ENCODE peak calls at places on chromosomes 13 and 19, in eight cellular contexts. S, U, G, X, K, B, L and H are unnamed samples. For H3K4me1, the result is how much of the 10 kb centered on the place peaks cover.

GRCh38 chr13:30034448-30034795 is 184.0 kb upstream of the UBL3 start:
- DNase-seq in S (no peak), U (no peak), G (peak), X (no peak), K (no peak), B (no peak), L (no peak), H (no peak)

GRCh38 chr13:62014299-62014698 is 598.6 kb upstream of the PCDH20 start:
- DNase-seq in S (no peak), U (peak), G (no peak), X (no peak), K (peak), B (no peak), L (no peak), H (peak)

GRCh38 chr13:35987572-35988513 is 143.3 kb downstream of the DCLK1 start:
- DNase-seq in S (no peak), U (no peak), G (no peak), X (no peak), K (no peak), B (no peak), L (no peak), H (no peak)

GRCh38 chr13:98441056-98441676 is 135.7 kb downstream of the STK24 start:
- DNase-seq in S (no peak), U (no peak), G (no peak), X (no peak), K (no peak), B (no peak), L (no peak), H (no peak)

GRCh38 chr13:31627097-31627496 is 112.2 kb upstream of the RXFP2 start:
- DNase-seq in S (no peak), U (peak), G (peak), X (no peak), K (no peak), B (no peak), L (no peak), H (no peak)

GRCh38 chr13:98835156-98835555 is 82.7 kb upstream of the SLC15A1 start:
- DNase-seq in S (no peak), U (no peak), G (no peak), X (no peak), K (no peak), B (no peak), L (no peak), H (no peak)

GRCh38 chr19:14472202-14472961 is 2.8 kb downstream of the PTGER1 start:
- DNase-seq in S (peak), U (peak), G (peak), X (no peak), K (peak), B (peak), L (no peak), H (peak)

GRCh38 chr19:11205939-11206570 is 8.7 kb upstream of the KANK2 start:
- DNase-seq in S (no peak), U (no peak), G (no peak), X (no peak), K (no peak), B (no peak), L (no peak), H (no peak)

GRCh38 chr19:34226036-34226435 is 28.3 kb upstream of the GARRE1 start:
- DNase-seq in S (no peak), U (no peak), G (no peak), X (no peak), K (no peak), B (no peak), L (no peak), H (no peak)

GRCh38 chr19:10544753-10545251 is 1.1 kb downstream of the ATG4D start:
- DNase-seq in S (peak), U (no peak), G (no peak), X (no peak), K (no peak), B (no peak), L (no peak), H (no peak)

GRCh38 chr13:56988543-56988942 is 152.2 kb upstream of the PRR20A start:
- DNase-seq in S (no peak), U (no peak), G (no peak), X (no peak), K (peak), B (no peak), L (no peak), H (peak)

GRCh38 chr13:34751492-34751891 is 190.6 kb upstream of the NBEA start:
- DNase-seq in S (no peak), U (no peak), G (no peak), X (no peak), K (no peak), B (no peak), L (no peak), H (no peak)

GRCh38 chr13:103469771-103470170 is 403.6 kb upstream of the SLC10A2 start:
- DNase-seq in S (no peak), U (no peak), G (no peak), X (no peak), K (no peak), B (no peak), L (no peak), H (no peak)

GRCh38 chr13:32153056-32153455 is 121.5 kb downstream of the FRY start:
- DNase-seq in S (no peak), U (peak), G (peak), X (no peak), K (peak), B (no peak), L (no peak), H (no peak)

GRCh38 chr13:32125746-32126145 is 94.2 kb downstream of the FRY start:
- DNase-seq in S (no peak), U (peak), G (peak), X (no peak), K (no peak), B (no peak), L (no peak), H (no peak)

GRCh38 chr13:109699628-109700071 is 86.7 kb downstream of the IRS2 start:
- DNase-seq in S (no peak), U (no peak), G (peak), X (no peak), K (no peak), B (no peak), L (no peak), H (peak)

GRCh38 chr19:11420894-11421606 is 1.9 kb upstream of the RGL3 start:
- DNase-seq in S (no peak), U (no peak), G (no peak), X (no peak), K (no peak), B (peak), L (no peak), H (no peak)

GRCh38 chr19:42253245-42254082 is 1.5 kb downstream of the ERF start:
- DNase-seq in S (peak), U (peak), G (peak), X (peak), K (peak), B (peak), L (no peak), H (peak)

GRCh38 chr19:33629826-33630375 is 8.1 kb downstream of the CHST8 start:
- DNase-seq in S (no peak), U (no peak), G (peak), X (no peak), K (no peak), B (no peak), L (no peak), H (no peak)

GRCh38 chr19:37941820-37942515 is 35.0 kb downstream of the SIPA1L3 start:
- DNase-seq in S (no peak), U (no peak), G (no peak), X (no peak), K (no peak), B (no peak), L (no peak), H (no peak)

GRCh38 chr13:114048463-114048862 is 74.6 kb upstream of the C13orf46 start:
- DNase-seq in S (no peak), U (no peak), G (no peak), X (no peak), K (no peak), B (no peak), L (no peak), H (no peak)

GRCh38 chr19:46296722-46297431 is at the start of gene HIF3A:
- DNase-seq in S (peak), U (peak), G (peak), X (peak), K (peak), B (peak), L (no peak), H (peak)

GRCh38 chr13:35720690-35721554 is 244.4 kb upstream of the MAB21L1 start:
- DNase-seq in S (no peak), U (peak), G (peak), X (no peak), K (peak), B (no peak), L (no peak), H (peak)

DNA sequence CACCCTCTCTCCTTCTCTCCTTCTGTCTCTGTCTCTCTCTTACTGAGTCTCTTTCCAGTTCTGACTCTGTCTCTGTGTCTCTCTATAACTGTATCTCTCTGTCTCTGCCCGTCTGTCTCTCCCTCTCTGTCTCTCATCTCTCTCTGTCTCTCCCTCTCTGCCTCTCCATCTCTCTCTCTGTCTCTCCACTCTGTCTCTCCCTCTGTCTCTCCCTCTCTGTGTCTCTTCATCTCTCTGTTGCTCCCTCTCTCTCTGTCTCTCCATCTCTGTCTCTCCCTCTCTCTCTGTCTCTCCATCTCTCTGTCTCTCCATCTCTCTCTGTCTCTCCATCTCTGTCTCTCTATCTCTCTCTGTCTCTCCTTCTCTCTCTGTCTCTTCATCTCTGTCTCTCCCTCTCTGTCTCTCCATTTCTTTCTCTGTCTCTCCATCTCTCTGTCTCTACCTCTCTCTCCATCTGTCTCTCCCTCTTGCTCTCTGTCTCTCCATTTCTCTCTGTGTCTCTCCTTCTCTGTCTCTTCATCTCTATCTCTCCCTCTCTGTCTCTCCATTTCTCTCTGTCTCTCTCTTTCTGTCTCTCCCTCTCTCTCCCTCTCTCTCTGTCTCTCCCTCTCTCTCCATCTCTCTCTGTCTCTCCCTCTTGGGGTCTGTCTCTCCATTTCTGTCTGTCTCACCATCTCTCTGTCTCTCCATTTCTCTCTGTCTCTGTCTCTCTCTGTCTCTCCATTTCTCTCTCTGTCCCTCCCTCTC is 3.3 kb upstream of the MEIS3 start:
- DNase-seq in S (no peak), U (no peak), G (no peak), X (no peak), K (no peak), B (no peak), L (no peak), H (no peak)
- H3K4me1 ChIP-seq in S (under half), U (under half), G (under half), X (under half), K (under half), B (under half), L (under half), H (under half)

GRCh38 chr13:24232474-24232873 is 72.0 kb downstream of the SPATA13 start:
- DNase-seq in S (no peak), U (no peak), G (no peak), X (no peak), K (no peak), B (no peak), L (no peak), H (no peak)

GRCh38 chr13:24233351-24233901 is 72.9 kb downstream of the SPATA13 start:
- DNase-seq in S (no peak), U (peak), G (peak), X (no peak), K (peak), B (no peak), L (no peak), H (peak)

GRCh38 chr13:24230428-24231072 is 70.0 kb downstream of the SPATA13 start:
- DNase-seq in S (no peak), U (no peak), G (no peak), X (no peak), K (no peak), B (no peak), L (no peak), H (no peak)

GRCh38 chr13:24232037-24232436 is 71.5 kb downstream of the SPATA13 start:
- DNase-seq in S (no peak), U (no peak), G (no peak), X (no peak), K (no peak), B (no peak), L (no peak), H (no peak)

DNA sequence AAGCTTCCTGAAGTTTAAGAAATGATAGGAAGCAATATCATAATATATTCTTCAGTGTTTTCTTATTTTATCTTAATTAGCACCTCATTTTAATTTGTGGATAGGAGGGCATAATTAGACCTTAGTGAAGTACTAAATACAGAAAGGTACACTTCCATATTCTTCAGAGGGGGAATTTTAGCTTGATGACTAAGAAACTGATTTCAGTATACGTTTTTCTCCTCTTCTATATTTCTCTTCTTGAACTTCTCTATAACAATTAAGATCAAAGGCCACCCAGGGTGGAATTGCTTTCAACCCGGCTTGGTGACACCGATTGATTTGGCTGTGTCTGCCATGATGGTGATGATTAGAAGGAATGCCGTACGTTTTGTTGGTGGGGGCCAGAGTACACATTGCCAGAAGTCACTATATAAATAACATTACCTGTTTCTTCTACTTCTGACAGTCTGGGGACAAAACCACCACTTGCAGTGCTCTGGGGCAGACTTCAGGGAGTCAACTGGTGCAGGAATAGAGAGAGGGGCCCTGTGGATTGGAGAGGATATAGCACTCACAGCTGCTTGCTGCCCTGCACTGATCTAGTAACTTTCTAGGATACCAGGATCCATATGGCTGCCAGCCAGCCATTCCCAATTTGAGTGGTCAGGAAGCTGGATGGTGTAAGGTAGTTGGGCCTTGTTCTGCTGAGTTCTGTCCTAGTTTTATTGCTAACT is 73.8 kb downstream of the SPATA13 start:
- DNase-seq in S (no peak), U (no peak), G (no peak), X (no peak), K (no peak), B (no peak), L (no peak), H (no peak)
- H3K4me1 ChIP-seq in S (under half), U (under half), G (under half), X (under half), K (under half), B (under half), L (under half), H (under half)

GRCh38 chr19:17109300-17109699 is 33.7 kb downstream of the MYO9B start:
- DNase-seq in S (no peak), U (no peak), G (no peak), X (no peak), K (no peak), B (no peak), L (no peak), H (no peak)
- H3K4me1 ChIP-seq in S (under half), U (under half), G (under half), X (under half), K (under half), B (under half), L (under half), H (under half)

DNA sequence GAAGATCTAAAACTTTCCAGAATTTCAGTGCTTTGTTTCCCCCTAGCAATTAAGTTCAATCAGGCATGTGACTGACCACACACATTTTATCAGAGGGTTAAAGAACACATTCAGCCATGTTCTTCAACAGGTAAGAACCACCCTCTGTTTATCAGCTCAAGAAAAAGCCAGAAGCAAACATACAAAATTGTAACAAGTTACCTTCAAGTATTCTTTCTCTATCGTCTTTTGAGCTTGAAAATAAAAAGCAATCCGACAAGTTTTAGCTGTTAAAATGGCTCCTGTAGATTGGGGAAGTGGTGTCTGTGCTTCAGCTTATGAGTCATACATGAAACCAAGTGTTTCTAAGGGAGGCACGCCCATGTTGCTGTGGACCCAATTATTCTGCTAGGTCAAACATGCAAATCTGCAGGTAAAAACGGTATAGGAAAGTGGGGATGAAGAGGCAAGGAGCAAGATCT is at the start of gene ELF1:
- DNase-seq in S (no peak), U (peak), G (peak), X (peak), K (peak), B (no peak), L (no peak), H (peak)
- H3K4me1 ChIP-seq in S (under half), U (under half), G (under half), X (under half), K (under half), B (half or more), L (under half), H (under half)

GRCh38 chr13:48580185-48580803 is 47.4 kb upstream of the RCBTB2 start:
- DNase-seq in S (no peak), U (peak), G (peak), X (no peak), K (peak), B (peak), L (peak), H (peak)

GRCh38 chr13:48580886-48581285 is 48.0 kb upstream of the RCBTB2 start:
- DNase-seq in S (no peak), U (no peak), G (peak), X (no peak), K (no peak), B (no peak), L (no peak), H (no peak)

GRCh38 chr13:48582086-48582485 is 49.2 kb upstream of the RCBTB2 start:
- DNase-seq in S (no peak), U (no peak), G (no peak), X (no peak), K (no peak), B (no peak), L (no peak), H (no peak)

GRCh38 chr13:48578516-48579166 is 45.8 kb upstream of the RCBTB2 start:
- DNase-seq in S (no peak), U (no peak), G (no peak), X (no peak), K (no peak), B (no peak), L (no peak), H (no peak)

DNA sequence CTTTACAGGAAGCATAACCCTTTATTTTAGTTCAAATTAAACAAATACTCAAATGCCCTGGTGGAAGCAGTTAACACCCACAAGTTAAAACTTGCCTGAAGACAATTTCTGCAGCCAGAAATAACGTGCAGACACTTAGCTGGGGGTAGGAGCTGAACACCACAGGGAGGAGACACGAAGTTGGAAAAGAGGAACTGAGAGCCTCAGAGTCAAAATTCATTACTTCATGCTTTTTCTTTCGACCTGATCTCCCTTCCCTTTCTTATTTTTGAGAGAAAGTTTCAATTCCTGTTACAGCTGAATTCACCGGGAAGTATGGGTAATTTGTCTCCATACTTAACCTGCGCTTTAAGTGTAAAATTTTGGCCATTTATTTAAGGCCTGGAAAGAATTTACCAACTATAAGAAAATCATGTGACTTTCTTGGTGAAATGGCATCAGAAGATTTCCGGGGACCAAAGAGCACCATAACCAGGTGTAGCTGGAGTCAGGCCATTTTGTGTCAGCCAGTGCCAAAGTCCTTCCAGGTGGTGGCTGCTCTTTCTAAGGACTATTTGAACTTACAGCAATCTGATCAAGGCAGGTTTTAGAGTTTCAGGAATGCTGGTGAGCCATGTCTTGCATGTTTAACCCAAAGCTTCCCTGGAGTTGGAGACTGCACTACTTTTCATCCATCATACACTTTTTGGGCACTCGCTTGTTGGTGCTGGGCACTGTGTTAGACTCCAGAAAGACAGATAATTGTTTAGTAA is 46.5 kb upstream of the RCBTB2 start:
- DNase-seq in S (no peak), U (no peak), G (no peak), X (no peak), K (no peak), B (no peak), L (no peak), H (no peak)
- H3K4me1 ChIP-seq in S (under half), U (under half), G (under half), X (under half), K (under half), B (under half), L (under half), H (under half)

GRCh38 chr19:5124111-5124855 is 155.4 kb downstream of the KDM4B start:
- DNase-seq in S (no peak), U (no peak), G (no peak), X (no peak), K (no peak), B (no peak), L (no peak), H (no peak)

GRCh38 chr19:5122121-5122400 is 153.1 kb downstream of the KDM4B start:
- DNase-seq in S (no peak), U (no peak), G (no peak), X (no peak), K (no peak), B (no peak), L (no peak), H (no peak)

GRCh38 chr19:5123646-5124045 is 154.7 kb downstream of the KDM4B start:
- DNase-seq in S (no peak), U (no peak), G (no peak), X (no peak), K (no peak), B (no peak), L (no peak), H (no peak)

GRCh38 chr19:5121286-5122120 is 152.6 kb downstream of the KDM4B start:
- DNase-seq in S (no peak), U (no peak), G (no peak), X (no peak), K (no peak), B (no peak), L (no peak), H (no peak)

GRCh38 chr19:5122671-5123409 is 153.9 kb downstream of the KDM4B start:
- DNase-seq in S (no peak), U (no peak), G (no peak), X (no peak), K (no peak), B (no peak), L (no peak), H (no peak)
- H3K4me1 ChIP-seq in S (under half), U (under half), G (under half), X (under half), K (under half), B (under half), L (under half), H (under half)